ENCODE peak calls at places on chromosomes 13 and 19, in six cellular contexts. A is IMR-90, D is trophoblast cell, B is neuronal stem cell, W is H9, E is H1. U is an unnamed sample.

GRCh38 chr19:13986348-13986904 is 19.7 kb downstream of the RFX1 start:
- DNase-seq in A (peak), D (peak), B (no peak), W (peak), E (peak), U (peak)

GRCh38 chr13:76991432-76991795 is 467 bp upstream of the CLN5 start:
- DNase-seq in A (no peak), D (no peak), B (peak), W (no peak), E (no peak), U (no peak)

GRCh38 chr19:47027586-47028371 is 8.1 kb downstream of the NPAS1 start:
- DNase-seq in A (no peak), D (no peak), B (no peak), W (no peak), E (no peak), U (no peak)

GRCh38 chr13:51266642-51267041 is 44.4 kb downstream of the FAM124A start:
- DNase-seq in A (no peak), D (no peak), B (no peak), W (no peak), E (no peak), U (no peak)

GRCh38 chr19:10270616-10271394 is at the start of gene ICAM1:
- DNase-seq in A (peak), D (peak), B (no peak), W (peak), E (peak), U (peak)

GRCh38 chr19:34350161-34350561 is 14.8 kb upstream of the GPI start:
- DNase-seq in A (peak), D (no peak), B (no peak), W (no peak), E (no peak), U (no peak)

GRCh38 chr19:33462112-33462726 is 59.4 kb downstream of the PEPD start:
- DNase-seq in A (no peak), D (no peak), B (no peak), W (peak), E (no peak), U (no peak)

GRCh38 chr19:5775668-5776309 is 8.8 kb downstream of the PRR22 start:
- DNase-seq in A (peak), D (peak), B (no peak), W (no peak), E (no peak), U (no peak)

GRCh38 chr13:34176636-34177035 is 358.7 kb downstream of the RFC3 start:
- DNase-seq in A (no peak), D (peak), B (no peak), W (no peak), E (no peak), U (no peak)

GRCh38 chr19:54462713-54463530 is 656 bp downstream of the LENG9 start:
- DNase-seq in A (peak), D (peak), B (peak), W (peak), E (peak), U (peak)

GRCh38 chr13:102571075-102571474 is 25.7 kb upstream of the TPP2 start:
- DNase-seq in A (no peak), D (no peak), B (no peak), W (peak), E (no peak), U (no peak)

GRCh38 chr19:1250374-1251232 is 2.2 kb downstream of the MIDN start:
- DNase-seq in A (peak), D (no peak), B (peak), W (no peak), E (no peak), U (peak)

GRCh38 chr13:36115306-36115705 is 15.9 kb downstream of the DCLK1 start:
- DNase-seq in A (no peak), D (no peak), B (no peak), W (no peak), E (no peak), U (no peak)

GRCh38 chr13:71751074-71751473 is 115.9 kb downstream of the DACH1 start:
- DNase-seq in A (no peak), D (no peak), B (no peak), W (no peak), E (no peak), U (peak)

GRCh38 chr19:48194041-48194871 is 23.8 kb downstream of the ZSWIM9 start:
- DNase-seq in A (peak), D (no peak), B (no peak), W (peak), E (peak), U (no peak)

GRCh38 chr13:64239372-64239771 is 2823.7 kb upstream of the PCDH20 start:
- DNase-seq in A (peak), D (no peak), B (no peak), W (no peak), E (no peak), U (peak)

GRCh38 chr13:45554604-45555109 is 60.9 kb downstream of the ERICH6B start:
- DNase-seq in A (no peak), D (no peak), B (no peak), W (no peak), E (no peak), U (no peak)

GRCh38 chr13:26051231-26052135 is at the start of gene SHISA2:
- DNase-seq in A (peak), D (no peak), B (peak), W (peak), E (peak), U (peak)

GRCh38 chr13:41568990-41569387 is 111.6 kb downstream of the RGCC start:
- DNase-seq in A (peak), D (no peak), B (no peak), W (no peak), E (no peak), U (no peak)

GRCh38 chr13:113425931-113426590 is 27.2 kb downstream of the ADPRHL1 start:
- DNase-seq in A (no peak), D (no peak), B (no peak), W (no peak), E (no peak), U (no peak)

GRCh38 chr19:11400695-11401291 is 16.7 kb upstream of the EPOR start:
- DNase-seq in A (no peak), D (no peak), B (no peak), W (no peak), E (no peak), U (no peak)

GRCh38 chr13:25281193-25281936 is 5.9 kb downstream of the MTMR6 start:
- DNase-seq in A (peak), D (no peak), B (no peak), W (no peak), E (no peak), U (peak)

GRCh38 chr13:38582133-38582532 is 104.7 kb upstream of the FREM2 start:
- DNase-seq in A (peak), D (peak), B (peak), W (no peak), E (no peak), U (peak)

GRCh38 chr13:59468396-59468795 is 695.3 kb downstream of the DIAPH3 start:
- DNase-seq in A (no peak), D (peak), B (no peak), W (no peak), E (no peak), U (no peak)

GRCh38 chr19:40596608-40597328 is 4.4 kb upstream of the LTBP4 start:
- DNase-seq in A (peak), D (peak), B (no peak), W (peak), E (peak), U (peak)

GRCh38 chr13:34863360-34864135 is 78.5 kb upstream of the NBEA start:
- DNase-seq in A (peak), D (peak), B (no peak), W (no peak), E (no peak), U (peak)

GRCh38 chr13:24272452-24273161 is 36.8 kb upstream of the C1QTNF9 start:
- DNase-seq in A (no peak), D (no peak), B (no peak), W (no peak), E (no peak), U (no peak)

GRCh38 chr13:113887700-113888201 is 23.9 kb upstream of the GAS6 start:
- DNase-seq in A (no peak), D (no peak), B (no peak), W (no peak), E (no peak), U (no peak)

GRCh38 chr19:58346961-58347929 is 6.0 kb downstream of the A1BG start:
- DNase-seq in A (peak), D (no peak), B (peak), W (peak), E (peak), U (peak)
- H3K23ac ChIP-seq in A (peak), D (no peak), B (peak), W (no peak), E (no peak), U (peak)

GRCh38 chr19:44848036-44848804 is 2.1 kb downstream of the NECTIN2 start:
- DNase-seq in A (peak), D (peak), B (peak), W (peak), E (peak), U (peak)
- H4K91ac ChIP-seq in A (peak), D (peak), B (peak), W (no peak), E (peak), U (peak)

GRCh38 chr13:87671824-87672603 is 843 bp downstream of the SLITRK5 start:
- DNase-seq in A (no peak), D (no peak), B (peak), W (peak), E (peak), U (peak)
- H3K23ac ChIP-seq in A (no peak), D (no peak), B (peak), W (no peak), E (no peak), U (no peak)

DNA sequence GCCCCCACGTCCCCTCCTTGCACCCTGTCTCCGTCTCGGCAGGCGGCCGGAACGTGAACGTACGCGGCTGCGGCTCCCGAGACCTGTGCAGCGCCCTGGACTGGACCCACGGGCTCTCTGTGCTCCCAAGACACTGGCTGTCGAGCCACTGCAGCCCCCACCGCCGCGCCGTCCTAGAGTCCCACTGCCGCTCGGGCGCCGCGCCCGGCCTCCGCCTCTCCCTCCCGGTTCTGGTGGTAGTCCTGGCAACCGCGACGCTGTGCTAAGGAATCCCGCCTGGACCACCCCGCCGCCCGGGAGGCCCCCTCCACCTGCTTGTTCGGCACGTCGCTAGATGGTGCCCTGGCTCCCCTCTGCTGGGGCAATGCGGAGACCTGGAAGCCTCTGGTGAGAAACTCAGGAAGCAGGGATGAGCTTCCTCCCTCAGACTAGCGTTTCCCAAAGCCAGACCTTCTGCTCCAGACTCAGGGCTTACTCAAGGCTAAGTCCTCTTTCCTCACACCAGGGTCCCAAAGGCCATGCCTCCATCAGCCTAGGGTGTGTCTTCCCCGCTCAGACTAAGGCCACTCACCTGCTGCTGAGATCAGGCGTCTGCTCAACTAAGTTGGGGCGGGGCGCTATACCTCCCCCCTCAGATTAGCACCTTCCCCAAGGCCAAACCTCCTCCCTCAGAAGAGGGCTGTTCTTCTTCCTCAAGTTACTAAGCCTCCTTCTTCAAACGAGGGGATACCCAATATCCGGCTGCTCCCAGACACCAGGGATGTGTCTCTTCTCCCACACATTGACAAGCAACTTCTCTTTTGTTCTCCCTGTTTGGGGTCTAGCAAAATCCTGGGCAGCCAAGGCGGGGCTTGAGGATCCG is 16.1 kb upstream of the IRGC start:
- DNase-seq in A (peak), D (no peak), B (peak), W (peak), E (peak), U (no peak)
- H4K91ac ChIP-seq in A (peak), D (no peak), B (no peak), W (no peak), E (no peak), U (no peak)

GRCh38 chr19:12720851-12721655 is 2.7 kb downstream of the TNPO2 start:
- DNase-seq in A (no peak), D (no peak), B (no peak), W (no peak), E (peak), U (peak)
- H3K23ac ChIP-seq in A (peak), D (no peak), B (peak), W (no peak), E (no peak), U (no peak)

GRCh38 chr13:100892981-100893380 is 218.4 kb upstream of the TMTC4 start:
- DNase-seq in A (no peak), D (no peak), B (no peak), W (no peak), E (no peak), U (no peak)

GRCh38 chr13:100890645-100891044 is 216.1 kb upstream of the TMTC4 start:
- DNase-seq in A (no peak), D (no peak), B (no peak), W (no peak), E (no peak), U (no peak)

GRCh38 chr13:100898431-100898830 is 223.8 kb upstream of the TMTC4 start:
- DNase-seq in A (peak), D (no peak), B (no peak), W (no peak), E (no peak), U (no peak)

GRCh38 chr13:100899720-100900316 is 225.2 kb upstream of the TMTC4 start:
- DNase-seq in A (no peak), D (no peak), B (no peak), W (no peak), E (no peak), U (no peak)

GRCh38 chr13:100895656-100896055 is 221.1 kb upstream of the TMTC4 start:
- DNase-seq in A (no peak), D (no peak), B (no peak), W (no peak), E (no peak), U (no peak)
- H4K91ac ChIP-seq in A (no peak), D (no peak), B (no peak), W (no peak), E (no peak), U (no peak)

DNA sequence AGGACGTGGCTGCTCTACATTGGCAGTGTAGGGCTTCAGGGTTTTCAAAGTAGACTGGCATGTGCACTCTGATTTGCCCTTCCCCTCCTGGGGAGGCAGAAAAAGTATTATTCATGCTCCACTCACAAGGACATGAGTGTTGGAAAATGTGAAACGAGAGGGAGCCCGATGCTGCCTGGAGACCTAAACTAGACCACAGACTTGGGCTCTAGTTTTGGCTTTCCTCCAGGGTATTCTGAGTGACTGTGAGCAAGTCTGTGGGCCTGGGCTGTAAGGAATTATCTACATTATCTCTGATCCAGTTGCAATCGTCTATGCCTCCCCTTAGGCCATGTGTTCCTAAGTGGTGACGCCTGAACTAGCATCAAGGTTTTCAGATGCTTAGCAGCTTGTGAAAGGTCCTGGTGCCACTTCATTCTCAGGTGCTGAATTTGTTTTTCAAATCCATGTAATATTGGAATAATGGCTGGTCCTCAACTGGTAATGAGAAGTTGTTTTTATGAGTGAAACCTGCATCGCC is 55.0 kb downstream of the MRPL57 start:
- DNase-seq in A (no peak), D (peak), B (no peak), W (no peak), E (no peak), U (no peak)
- H3K23ac ChIP-seq in A (no peak), D (no peak), B (no peak), W (no peak), E (no peak), U (no peak)

DNA sequence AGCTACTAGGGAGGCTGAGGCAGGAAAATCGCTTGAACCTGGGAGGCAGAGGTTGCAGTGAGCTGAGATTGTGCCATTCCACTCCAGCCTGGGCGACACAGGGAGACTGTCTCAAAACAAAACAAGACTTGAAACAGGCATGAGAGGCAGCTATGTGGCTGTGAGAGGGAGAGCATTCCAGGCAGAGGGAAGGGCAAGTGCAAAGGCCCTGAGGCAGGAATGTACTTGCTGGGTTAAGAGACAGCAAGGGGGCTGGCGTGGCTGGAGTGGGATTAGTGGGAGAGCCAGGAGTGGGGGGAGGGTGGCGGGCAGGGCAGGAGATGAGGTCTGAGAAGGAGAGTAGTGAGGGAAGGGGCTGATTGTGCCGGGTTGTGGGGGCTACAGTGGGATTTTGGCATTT is 21.3 kb downstream of the EXOC3L2 start:
- DNase-seq in A (no peak), D (peak), B (no peak), W (no peak), E (no peak), U (no peak)
- H4K91ac ChIP-seq in A (no peak), D (no peak), B (no peak), W (no peak), E (no peak), U (no peak)

U was measured in mesenchymal stem cell.